ENCODE peak calls at places on chromosome 12, in four cellular contexts. O is heart left ventricle, L is Peyer's patch, K is HCT116. V is an unnamed sample. For H3K4me1, the result is how much of the 10 kb centered on the place peaks cover.

GRCh38 chr12:2868986-2869385 is 8.0 kb downstream of the FOXM1 start:
- DNase-seq in O (no peak), L (no peak), K (no peak), V (no peak)

GRCh38 chr12:115337693-115338543 is 653.9 kb upstream of the TBX3 start:
- DNase-seq in O (peak), L (no peak), K (peak), V (no peak)

GRCh38 chr12:12586879-12587675 is 24.4 kb upstream of the DUSP16 start:
- DNase-seq in O (no peak), L (no peak), K (no peak), V (no peak)

GRCh38 chr12:27309995-27310315 is 22.7 kb upstream of the BMAL2 start:
- DNase-seq in O (no peak), L (no peak), K (no peak), V (no peak)

GRCh38 chr12:70698345-70698744 is 61.1 kb upstream of the PTPRB start:
- DNase-seq in O (no peak), L (no peak), K (no peak), V (no peak)

GRCh38 chr12:103821773-103822172 is 19.3 kb downstream of the NT5DC3 start:
- DNase-seq in O (no peak), L (no peak), K (no peak), V (no peak)

GRCh38 chr12:31235868-31236395 is 90.0 kb downstream of the SINHCAF start:
- DNase-seq in O (no peak), L (no peak), K (no peak), V (peak)

GRCh38 chr12:52350786-52351185 is 16.5 kb downstream of the KRT85 start:
- DNase-seq in O (no peak), L (no peak), K (no peak), V (no peak)

GRCh38 chr12:102911320-102911719 is 5.7 kb downstream of the PAH start:
- DNase-seq in O (no peak), L (no peak), K (no peak), V (no peak)

DNA sequence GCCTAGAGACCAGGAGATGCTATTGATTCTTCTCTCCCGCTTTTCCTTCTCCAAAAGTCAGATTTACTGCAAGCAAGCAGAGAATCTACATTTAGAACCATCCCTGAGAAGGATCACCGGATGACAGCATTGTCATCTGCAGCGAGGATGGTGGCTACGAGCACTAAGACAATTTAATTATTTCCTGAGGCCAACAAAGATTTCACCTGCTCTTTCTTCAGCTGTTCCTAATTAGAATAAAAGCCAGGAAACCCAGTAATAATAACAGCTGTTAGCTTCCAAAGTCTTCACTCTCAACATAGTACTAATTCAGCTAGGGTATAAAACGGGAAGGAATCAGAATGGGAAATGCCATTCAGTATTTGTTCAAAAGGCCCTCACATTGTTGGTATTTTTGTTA is 53.3 kb downstream of the TMTC1 start:
- DNase-seq in O (no peak), L (no peak), K (no peak), V (no peak)
- H3K4me1 ChIP-seq in O (under half), L (under half), K (under half), V (half or more)

GRCh38 chr12:122593910-122594309 is 66.9 kb downstream of the KNTC1 start:
- DNase-seq in O (no peak), L (no peak), K (no peak), V (no peak)
- H3K4me1 ChIP-seq in O (under half), L (under half), K (under half), V (under half)

DNA sequence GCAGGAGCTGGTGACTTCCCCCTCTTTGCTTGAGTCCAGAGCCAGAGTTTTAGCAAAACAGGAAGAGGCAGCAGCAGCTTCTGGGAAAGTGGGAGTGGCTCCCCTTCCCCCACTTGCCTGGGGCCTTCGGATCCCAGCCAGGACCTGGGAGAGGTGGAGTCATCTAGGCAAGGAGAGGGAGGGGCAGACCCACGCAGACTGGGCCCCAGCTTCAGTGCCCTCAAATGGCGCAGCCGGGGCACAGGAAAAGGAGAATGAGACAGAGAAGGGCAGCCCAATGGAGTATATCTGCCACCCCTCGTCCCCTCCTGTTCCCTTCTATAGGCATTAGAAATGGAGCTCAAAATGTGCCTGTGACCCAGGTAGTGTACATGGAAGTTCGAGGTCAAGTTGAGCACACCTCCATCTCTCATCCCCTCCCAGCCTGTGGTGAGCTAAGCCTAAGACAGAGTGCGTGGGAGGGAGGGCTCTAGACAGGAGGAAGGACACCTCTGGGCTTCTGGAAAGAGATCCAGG is 9.3 kb upstream of the HDAC7 start:
- DNase-seq in O (peak), L (no peak), K (peak), V (no peak)
- H3K4me1 ChIP-seq in O (under half), L (under half), K (under half), V (half or more)

GRCh38 chr12:6823161-6824084 is 1.8 kb downstream of the GPR162 start:
- DNase-seq in O (peak), L (no peak), K (no peak), V (no peak)
- H3K4me1 ChIP-seq in O (under half), L (under half), K (under half), V (half or more)

GRCh38 chr12:101876861-101877815 is at the start of gene DRAM1:
- DNase-seq in O (peak), L (peak), K (peak), V (peak)
- H3K4me1 ChIP-seq in O (under half), L (under half), K (under half), V (under half)

V was measured in esophagus muscularis mucosa.